ENCODE peak calls at places on chromosomes 6 and 20, in ten cellular contexts. One of them, this sample, is unnamed.

GRCh38 chr6:15894973-15895858 is 232.4 kb upstream of the DTNBP1 start:
- DNase-seq in coronary artery: no peak
- DNase-seq in IMR-90: no peak
- DNase-seq in brain microvascular endothelial cell: no peak
- DNase-seq in naive thymus-derived CD4-positive, alpha-beta T cell: no peak
- DNase-seq in RWPE1: no peak
- DNase-seq in lower lobe of right lung: no peak
- DNase-seq in body of pancreas: no peak
- DNase-seq in tibial nerve: no peak
- DNase-seq in mesendoderm: no peak
- DNase-seq in this sample: no peak

GRCh38 chr6:130288065-130288464 is 65.3 kb upstream of the SAMD3 start:
- DNase-seq in coronary artery: no peak
- DNase-seq in IMR-90: peak; percentile 2
- DNase-seq in brain microvascular endothelial cell: no peak
- DNase-seq in naive thymus-derived CD4-positive, alpha-beta T cell: no peak
- DNase-seq in RWPE1: no peak
- DNase-seq in lower lobe of right lung: no peak
- DNase-seq in body of pancreas: no peak
- DNase-seq in tibial nerve: no peak
- DNase-seq in mesendoderm: no peak
- DNase-seq in this sample: no peak

GRCh38 chr6:16270178-16270794 is 31.9 kb downstream of the GMPR start:
- DNase-seq in coronary artery: no peak
- DNase-seq in IMR-90: no peak
- DNase-seq in brain microvascular endothelial cell: no peak
- DNase-seq in naive thymus-derived CD4-positive, alpha-beta T cell: no peak
- DNase-seq in RWPE1: no peak
- DNase-seq in lower lobe of right lung: no peak
- DNase-seq in body of pancreas: no peak
- DNase-seq in tibial nerve: no peak
- DNase-seq in mesendoderm: no peak
- DNase-seq in this sample: no peak

GRCh38 chr6:25512560-25512959 is 139.5 kb upstream of the SCGN start:
- DNase-seq in coronary artery: no peak
- DNase-seq in IMR-90: no peak
- DNase-seq in brain microvascular endothelial cell: no peak
- DNase-seq in naive thymus-derived CD4-positive, alpha-beta T cell: no peak
- DNase-seq in RWPE1: no peak
- DNase-seq in lower lobe of right lung: no peak
- DNase-seq in body of pancreas: no peak
- DNase-seq in tibial nerve: no peak
- DNase-seq in mesendoderm: no peak
- DNase-seq in this sample: no peak

GRCh38 chr20:9375221-9375681 is 139.1 kb upstream of the LAMP5 start:
- DNase-seq in coronary artery: no peak
- DNase-seq in IMR-90: peak; percentile 71
- DNase-seq in brain microvascular endothelial cell: no peak
- DNase-seq in naive thymus-derived CD4-positive, alpha-beta T cell: no peak
- DNase-seq in RWPE1: no peak
- DNase-seq in lower lobe of right lung: no peak
- DNase-seq in body of pancreas: no peak
- DNase-seq in tibial nerve: no peak
- DNase-seq in mesendoderm: peak; percentile 89
- DNase-seq in this sample: no peak

GRCh38 chr6:37517411-37517812 is 17.7 kb upstream of the CCDC167 start:
- DNase-seq in coronary artery: no peak
- DNase-seq in IMR-90: no peak
- DNase-seq in brain microvascular endothelial cell: no peak
- DNase-seq in naive thymus-derived CD4-positive, alpha-beta T cell: peak; percentile 79
- DNase-seq in RWPE1: no peak
- DNase-seq in lower lobe of right lung: no peak
- DNase-seq in body of pancreas: no peak
- DNase-seq in tibial nerve: no peak
- DNase-seq in mesendoderm: no peak
- DNase-seq in this sample: no peak

GRCh38 chr6:107060704-107061103 is 32.7 kb downstream of the MTRES1 start:
- DNase-seq in coronary artery: no peak
- DNase-seq in IMR-90: no peak
- DNase-seq in brain microvascular endothelial cell: no peak
- DNase-seq in naive thymus-derived CD4-positive, alpha-beta T cell: no peak
- DNase-seq in RWPE1: no peak
- DNase-seq in lower lobe of right lung: no peak
- DNase-seq in body of pancreas: no peak
- DNase-seq in tibial nerve: no peak
- DNase-seq in mesendoderm: no peak
- DNase-seq in this sample: no peak

GRCh38 chr6:148166339-148166949 is 176.2 kb upstream of the SASH1 start:
- DNase-seq in coronary artery: no peak
- DNase-seq in IMR-90: peak; percentile 72
- DNase-seq in brain microvascular endothelial cell: peak; percentile 54
- DNase-seq in naive thymus-derived CD4-positive, alpha-beta T cell: peak; percentile 16
- DNase-seq in RWPE1: peak; percentile 38
- DNase-seq in lower lobe of right lung: no peak
- DNase-seq in body of pancreas: no peak
- DNase-seq in tibial nerve: no peak
- DNase-seq in mesendoderm: peak; percentile 76
- DNase-seq in this sample: peak; percentile 32

GRCh38 chr6:146358341-146359046 is 185.1 kb upstream of the RAB32 start:
- DNase-seq in coronary artery: no peak
- DNase-seq in IMR-90: no peak
- DNase-seq in brain microvascular endothelial cell: peak; percentile 85
- DNase-seq in naive thymus-derived CD4-positive, alpha-beta T cell: no peak
- DNase-seq in RWPE1: peak; percentile 13
- DNase-seq in lower lobe of right lung: no peak
- DNase-seq in body of pancreas: no peak
- DNase-seq in tibial nerve: no peak
- DNase-seq in mesendoderm: peak; percentile 45
- DNase-seq in this sample: no peak

GRCh38 chr20:59585714-59586404 is 18.5 kb upstream of the PHACTR3 start:
- DNase-seq in coronary artery: no peak
- DNase-seq in IMR-90: no peak
- DNase-seq in brain microvascular endothelial cell: no peak
- DNase-seq in naive thymus-derived CD4-positive, alpha-beta T cell: no peak
- DNase-seq in RWPE1: no peak
- DNase-seq in lower lobe of right lung: no peak
- DNase-seq in body of pancreas: no peak
- DNase-seq in tibial nerve: no peak
- DNase-seq in mesendoderm: no peak
- DNase-seq in this sample: no peak

GRCh38 chr6:161575508-161576254 is 301.8 kb upstream of the AGPAT4 start:
- DNase-seq in coronary artery: no peak
- DNase-seq in IMR-90: no peak
- DNase-seq in brain microvascular endothelial cell: no peak
- DNase-seq in naive thymus-derived CD4-positive, alpha-beta T cell: no peak
- DNase-seq in RWPE1: no peak
- DNase-seq in lower lobe of right lung: no peak
- DNase-seq in body of pancreas: no peak
- DNase-seq in tibial nerve: no peak
- DNase-seq in mesendoderm: peak; percentile 21
- DNase-seq in this sample: peak; percentile 17

GRCh38 chr20:17044920-17045319 is 181.9 kb upstream of the PCSK2 start:
- DNase-seq in coronary artery: no peak
- DNase-seq in IMR-90: no peak
- DNase-seq in brain microvascular endothelial cell: no peak
- DNase-seq in naive thymus-derived CD4-positive, alpha-beta T cell: no peak
- DNase-seq in RWPE1: no peak
- DNase-seq in lower lobe of right lung: no peak
- DNase-seq in body of pancreas: no peak
- DNase-seq in tibial nerve: no peak
- DNase-seq in mesendoderm: no peak
- DNase-seq in this sample: no peak

GRCh38 chr6:40874495-40874894 is 164.5 kb downstream of the UNC5CL start:
- DNase-seq in coronary artery: no peak
- DNase-seq in IMR-90: no peak
- DNase-seq in brain microvascular endothelial cell: no peak
- DNase-seq in naive thymus-derived CD4-positive, alpha-beta T cell: no peak
- DNase-seq in RWPE1: no peak
- DNase-seq in lower lobe of right lung: no peak
- DNase-seq in body of pancreas: no peak
- DNase-seq in tibial nerve: no peak
- DNase-seq in mesendoderm: peak; percentile 84
- DNase-seq in this sample: no peak

GRCh38 chr6:38910207-38910606 is 138.4 kb upstream of the GLP1R start:
- DNase-seq in coronary artery: no peak
- DNase-seq in IMR-90: no peak
- DNase-seq in brain microvascular endothelial cell: no peak
- DNase-seq in naive thymus-derived CD4-positive, alpha-beta T cell: no peak
- DNase-seq in RWPE1: no peak
- DNase-seq in lower lobe of right lung: no peak
- DNase-seq in body of pancreas: no peak
- DNase-seq in tibial nerve: no peak
- DNase-seq in mesendoderm: no peak
- DNase-seq in this sample: no peak

GRCh38 chr6:105272783-105273182 is 93.0 kb upstream of the POPDC3 start:
- DNase-seq in coronary artery: no peak
- DNase-seq in IMR-90: peak; percentile 44
- DNase-seq in brain microvascular endothelial cell: no peak
- DNase-seq in naive thymus-derived CD4-positive, alpha-beta T cell: no peak
- DNase-seq in RWPE1: no peak
- DNase-seq in lower lobe of right lung: no peak
- DNase-seq in body of pancreas: peak; percentile 72
- DNase-seq in tibial nerve: no peak
- DNase-seq in mesendoderm: peak; percentile 44
- DNase-seq in this sample: no peak
- H3K27ac ChIP-seq in coronary artery: no peak overlapping the region
- H3K27ac ChIP-seq in IMR-90: no peak overlapping the region
- H3K27ac ChIP-seq in brain microvascular endothelial cell: no peak overlapping the region
- H3K27ac ChIP-seq in naive thymus-derived CD4-positive, alpha-beta T cell: no peak overlapping the region
- H3K27ac ChIP-seq in RWPE1: no peak overlapping the region
- H3K27ac ChIP-seq in lower lobe of right lung: no peak overlapping the region
- H3K27ac ChIP-seq in body of pancreas: no peak overlapping the region
- H3K27ac ChIP-seq in tibial nerve: no peak overlapping the region
- H3K27ac ChIP-seq in mesendoderm: no peak overlapping the region
- H3K27ac ChIP-seq in this sample: no peak overlapping the region

GRCh38 chr6:136312975-136313374 is 23.3 kb upstream of the BCLAF1 start:
- DNase-seq in coronary artery: no peak
- DNase-seq in IMR-90: no peak
- DNase-seq in brain microvascular endothelial cell: no peak
- DNase-seq in naive thymus-derived CD4-positive, alpha-beta T cell: no peak
- DNase-seq in RWPE1: no peak
- DNase-seq in lower lobe of right lung: no peak
- DNase-seq in body of pancreas: no peak
- DNase-seq in tibial nerve: no peak
- DNase-seq in mesendoderm: no peak
- DNase-seq in this sample: no peak
- H3K27ac ChIP-seq in coronary artery: no peak overlapping the region
- H3K27ac ChIP-seq in IMR-90: no peak overlapping the region
- H3K27ac ChIP-seq in brain microvascular endothelial cell: no peak overlapping the region
- H3K27ac ChIP-seq in naive thymus-derived CD4-positive, alpha-beta T cell: no peak overlapping the region
- H3K27ac ChIP-seq in RWPE1: no peak overlapping the region
- H3K27ac ChIP-seq in lower lobe of right lung: no peak overlapping the region
- H3K27ac ChIP-seq in body of pancreas: no peak overlapping the region
- H3K27ac ChIP-seq in tibial nerve: no peak overlapping the region
- H3K27ac ChIP-seq in mesendoderm: no peak overlapping the region
- H3K27ac ChIP-seq in this sample: no peak overlapping the region

GRCh38 chr6:117597755-117598154 is 4.6 kb downstream of the GOPC start:
- DNase-seq in coronary artery: no peak
- DNase-seq in IMR-90: no peak
- DNase-seq in brain microvascular endothelial cell: no peak
- DNase-seq in naive thymus-derived CD4-positive, alpha-beta T cell: no peak
- DNase-seq in RWPE1: no peak
- DNase-seq in lower lobe of right lung: no peak
- DNase-seq in body of pancreas: no peak
- DNase-seq in tibial nerve: no peak
- DNase-seq in mesendoderm: no peak
- DNase-seq in this sample: no peak
- H3K27ac ChIP-seq in coronary artery: no peak overlapping the region
- H3K27ac ChIP-seq in IMR-90: no peak overlapping the region
- H3K27ac ChIP-seq in brain microvascular endothelial cell: no peak overlapping the region
- H3K27ac ChIP-seq in naive thymus-derived CD4-positive, alpha-beta T cell: no peak overlapping the region
- H3K27ac ChIP-seq in RWPE1: no peak overlapping the region
- H3K27ac ChIP-seq in lower lobe of right lung: no peak overlapping the region
- H3K27ac ChIP-seq in body of pancreas: no peak overlapping the region
- H3K27ac ChIP-seq in tibial nerve: no peak overlapping the region
- H3K27ac ChIP-seq in mesendoderm: no peak overlapping the region
- H3K27ac ChIP-seq in this sample: no peak overlapping the region

GRCh38 chr6:150631283-150631981 is 31.7 kb downstream of the PLEKHG1 start:
- DNase-seq in coronary artery: no peak
- DNase-seq in IMR-90: no peak
- DNase-seq in brain microvascular endothelial cell: no peak
- DNase-seq in naive thymus-derived CD4-positive, alpha-beta T cell: no peak
- DNase-seq in RWPE1: no peak
- DNase-seq in lower lobe of right lung: no peak
- DNase-seq in body of pancreas: no peak
- DNase-seq in tibial nerve: no peak
- DNase-seq in mesendoderm: no peak
- DNase-seq in this sample: no peak
- H3K27ac ChIP-seq in coronary artery: no peak overlapping the region
- H3K27ac ChIP-seq in IMR-90: no peak overlapping the region
- H3K27ac ChIP-seq in brain microvascular endothelial cell: no peak overlapping the region
- H3K27ac ChIP-seq in naive thymus-derived CD4-positive, alpha-beta T cell: no peak overlapping the region
- H3K27ac ChIP-seq in RWPE1: no peak overlapping the region
- H3K27ac ChIP-seq in lower lobe of right lung: no peak overlapping the region
- H3K27ac ChIP-seq in body of pancreas: peak overlapping the region; percentile 24
- H3K27ac ChIP-seq in tibial nerve: peak overlapping the region; percentile 70
- H3K27ac ChIP-seq in mesendoderm: no peak overlapping the region
- H3K27ac ChIP-seq in this sample: no peak overlapping the region

GRCh38 chr20:58017970-58018530 is 210.4 kb downstream of the ANKRD60 start:
- DNase-seq in coronary artery: peak; percentile 33
- DNase-seq in IMR-90: no peak
- DNase-seq in brain microvascular endothelial cell: no peak
- DNase-seq in naive thymus-derived CD4-positive, alpha-beta T cell: no peak
- DNase-seq in RWPE1: no peak
- DNase-seq in lower lobe of right lung: no peak
- DNase-seq in body of pancreas: no peak
- DNase-seq in tibial nerve: no peak
- DNase-seq in mesendoderm: no peak
- DNase-seq in this sample: no peak
- H3K27ac ChIP-seq in coronary artery: no peak overlapping the region
- H3K27ac ChIP-seq in IMR-90: no peak overlapping the region
- H3K27ac ChIP-seq in brain microvascular endothelial cell: peak overlapping the region; percentile 63
- H3K27ac ChIP-seq in naive thymus-derived CD4-positive, alpha-beta T cell: no peak overlapping the region
- H3K27ac ChIP-seq in RWPE1: peak overlapping the region; percentile 43
- H3K27ac ChIP-seq in lower lobe of right lung: no peak overlapping the region
- H3K27ac ChIP-seq in body of pancreas: peak overlapping the region; percentile 85
- H3K27ac ChIP-seq in tibial nerve: peak overlapping the region; percentile 62
- H3K27ac ChIP-seq in mesendoderm: no peak overlapping the region
- H3K27ac ChIP-seq in this sample: no peak overlapping the region

DNA sequence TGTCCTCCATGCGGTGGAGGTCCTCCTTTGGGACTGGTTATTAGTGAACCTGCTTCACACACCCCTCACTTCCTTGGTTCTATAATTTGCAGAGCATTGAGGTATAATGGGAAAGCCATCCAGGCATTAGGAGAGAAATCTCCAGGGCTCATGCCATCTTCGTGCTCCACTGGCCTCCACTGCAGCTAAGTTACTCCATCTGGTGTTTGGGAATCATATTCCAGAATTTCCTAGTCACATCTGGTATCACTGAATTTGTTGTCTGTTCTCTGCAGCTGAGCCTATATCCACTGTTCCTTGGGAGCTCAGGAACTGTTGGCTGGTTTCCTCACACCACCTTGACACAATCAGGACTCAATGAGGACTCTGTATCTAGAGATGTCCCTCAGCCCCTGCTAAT is 173.0 kb upstream of the TSHZ2 start:
- DNase-seq in coronary artery: no peak
- DNase-seq in IMR-90: no peak
- DNase-seq in brain microvascular endothelial cell: no peak
- DNase-seq in naive thymus-derived CD4-positive, alpha-beta T cell: no peak
- DNase-seq in RWPE1: no peak
- DNase-seq in lower lobe of right lung: no peak
- DNase-seq in body of pancreas: no peak
- DNase-seq in tibial nerve: no peak
- DNase-seq in mesendoderm: no peak
- DNase-seq in this sample: no peak
- H3K27ac ChIP-seq in coronary artery: no peak overlapping the region
- H3K27ac ChIP-seq in IMR-90: no peak overlapping the region
- H3K27ac ChIP-seq in brain microvascular endothelial cell: no peak overlapping the region
- H3K27ac ChIP-seq in naive thymus-derived CD4-positive, alpha-beta T cell: no peak overlapping the region
- H3K27ac ChIP-seq in RWPE1: no peak overlapping the region
- H3K27ac ChIP-seq in lower lobe of right lung: no peak overlapping the region
- H3K27ac ChIP-seq in body of pancreas: no peak overlapping the region
- H3K27ac ChIP-seq in tibial nerve: no peak overlapping the region
- H3K27ac ChIP-seq in mesendoderm: no peak overlapping the region
- H3K27ac ChIP-seq in this sample: no peak overlapping the region

This sample was measured in neuronal stem cell.